ENCODE peak calls at places on chromosome 13, in five cellular contexts. One of them, this sample, is unnamed.

GRCh38 chr13:113359556-113359955 is 4.4 kb downstream of the GRTP1 start:
- DNase-seq in right cardiac atrium: no peak
- DNase-seq in hippocampal formation: no peak
- DNase-seq in transverse colon: no peak
- DNase-seq in HTR-8/SVneo: no peak
- DNase-seq in this sample: no peak

GRCh38 chr13:36310417-36311108 is 12.9 kb upstream of the CCDC169 start:
- DNase-seq in right cardiac atrium: no peak
- DNase-seq in hippocampal formation: no peak
- DNase-seq in transverse colon: no peak
- DNase-seq in HTR-8/SVneo: no peak
- DNase-seq in this sample: no peak

GRCh38 chr13:99484405-99484981 is 16.8 kb upstream of the TM9SF2 start:
- DNase-seq in right cardiac atrium: no peak
- DNase-seq in hippocampal formation: no peak
- DNase-seq in transverse colon: no peak
- DNase-seq in HTR-8/SVneo: no peak
- DNase-seq in this sample: no peak

GRCh38 chr13:106173346-106173745 is 362.1 kb downstream of the EFNB2 start:
- DNase-seq in right cardiac atrium: no peak
- DNase-seq in hippocampal formation: no peak
- DNase-seq in transverse colon: no peak
- DNase-seq in HTR-8/SVneo: no peak
- DNase-seq in this sample: no peak

GRCh38 chr13:33321686-33322473 is 36.3 kb upstream of the STARD13 start:
- DNase-seq in right cardiac atrium: no peak
- DNase-seq in hippocampal formation: no peak
- DNase-seq in transverse colon: no peak
- DNase-seq in HTR-8/SVneo: no peak
- DNase-seq in this sample: no peak

GRCh38 chr13:45242070-45242469 is 41.2 kb upstream of the KCTD4 start:
- DNase-seq in right cardiac atrium: no peak
- DNase-seq in hippocampal formation: no peak
- DNase-seq in transverse colon: peak
- DNase-seq in HTR-8/SVneo: peak
- DNase-seq in this sample: peak

GRCh38 chr13:73387318-73387717 is 328.5 kb downstream of the KLF5 start:
- DNase-seq in right cardiac atrium: no peak
- DNase-seq in hippocampal formation: no peak
- DNase-seq in transverse colon: no peak
- DNase-seq in HTR-8/SVneo: no peak
- DNase-seq in this sample: no peak

GRCh38 chr13:73421310-73421912 is 362.6 kb downstream of the KLF5 start:
- DNase-seq in right cardiac atrium: no peak
- DNase-seq in hippocampal formation: no peak
- DNase-seq in transverse colon: peak
- DNase-seq in HTR-8/SVneo: no peak
- DNase-seq in this sample: peak

GRCh38 chr13:70171151-70171550 is 62.9 kb upstream of the KLHL1 start:
- DNase-seq in right cardiac atrium: no peak
- DNase-seq in hippocampal formation: no peak
- DNase-seq in transverse colon: peak
- DNase-seq in HTR-8/SVneo: no peak
- DNase-seq in this sample: no peak

GRCh38 chr13:71830736-71831135 is 36.3 kb downstream of the DACH1 start:
- DNase-seq in right cardiac atrium: no peak
- DNase-seq in hippocampal formation: no peak
- DNase-seq in transverse colon: no peak
- DNase-seq in HTR-8/SVneo: no peak
- DNase-seq in this sample: no peak

GRCh38 chr13:100828226-100828625 is 153.6 kb upstream of the TMTC4 start:
- DNase-seq in right cardiac atrium: no peak
- DNase-seq in hippocampal formation: peak
- DNase-seq in transverse colon: no peak
- DNase-seq in HTR-8/SVneo: peak
- DNase-seq in this sample: no peak

GRCh38 chr13:32837973-32838940 is 178.0 kb upstream of the KL start:
- DNase-seq in right cardiac atrium: no peak
- DNase-seq in hippocampal formation: no peak
- DNase-seq in transverse colon: no peak
- DNase-seq in HTR-8/SVneo: no peak
- DNase-seq in this sample: no peak

GRCh38 chr13:36297600-36298338 is at the start of gene CCDC169:
- DNase-seq in right cardiac atrium: peak
- DNase-seq in hippocampal formation: peak
- DNase-seq in transverse colon: peak
- DNase-seq in HTR-8/SVneo: peak
- DNase-seq in this sample: peak

GRCh38 chr13:62300021-62300420 is 884.4 kb upstream of the PCDH20 start:
- DNase-seq in right cardiac atrium: no peak
- DNase-seq in hippocampal formation: no peak
- DNase-seq in transverse colon: no peak
- DNase-seq in HTR-8/SVneo: no peak
- DNase-seq in this sample: no peak

GRCh38 chr13:108987945-108988344 is 358.5 kb downstream of the MYO16 start:
- DNase-seq in right cardiac atrium: no peak
- DNase-seq in hippocampal formation: no peak
- DNase-seq in transverse colon: no peak
- DNase-seq in HTR-8/SVneo: no peak
- DNase-seq in this sample: no peak

GRCh38 chr13:60562081-60562764 is 165.2 kb downstream of the TDRD3 start:
- DNase-seq in right cardiac atrium: no peak
- DNase-seq in hippocampal formation: no peak
- DNase-seq in transverse colon: no peak
- DNase-seq in HTR-8/SVneo: no peak
- DNase-seq in this sample: no peak

GRCh38 chr13:48629282-48629681 is 24.4 kb upstream of the CYSLTR2 start:
- DNase-seq in right cardiac atrium: no peak
- DNase-seq in hippocampal formation: no peak
- DNase-seq in transverse colon: peak
- DNase-seq in HTR-8/SVneo: no peak
- DNase-seq in this sample: no peak

GRCh38 chr13:113009743-113010509 is 40.9 kb downstream of the MCF2L start:
- DNase-seq in right cardiac atrium: no peak
- DNase-seq in hippocampal formation: no peak
- DNase-seq in transverse colon: no peak
- DNase-seq in HTR-8/SVneo: peak
- DNase-seq in this sample: no peak

GRCh38 chr13:71770710-71771109 is 96.3 kb downstream of the DACH1 start:
- DNase-seq in right cardiac atrium: no peak
- DNase-seq in hippocampal formation: no peak
- DNase-seq in transverse colon: no peak
- DNase-seq in HTR-8/SVneo: no peak
- DNase-seq in this sample: no peak

GRCh38 chr13:40313269-40314200 is 352.9 kb downstream of the FOXO1 start:
- DNase-seq in right cardiac atrium: peak
- DNase-seq in hippocampal formation: no peak
- DNase-seq in transverse colon: no peak
- DNase-seq in HTR-8/SVneo: no peak
- DNase-seq in this sample: no peak

GRCh38 chr13:78182813-78183212 is 264.2 kb upstream of the EDNRB start:
- DNase-seq in right cardiac atrium: no peak
- DNase-seq in hippocampal formation: no peak
- DNase-seq in transverse colon: no peak
- DNase-seq in HTR-8/SVneo: no peak
- DNase-seq in this sample: no peak

GRCh38 chr13:110538632-110539031 is 22.9 kb downstream of the RAB20 start:
- DNase-seq in right cardiac atrium: peak
- DNase-seq in hippocampal formation: no peak
- DNase-seq in transverse colon: peak
- DNase-seq in HTR-8/SVneo: no peak
- DNase-seq in this sample: no peak

GRCh38 chr13:44972956-44973581 is 16.2 kb downstream of the NUFIP1 start:
- DNase-seq in right cardiac atrium: no peak
- DNase-seq in hippocampal formation: peak
- DNase-seq in transverse colon: no peak
- DNase-seq in HTR-8/SVneo: no peak
- DNase-seq in this sample: no peak

GRCh38 chr13:38630780-38631179 is 56.1 kb upstream of the FREM2 start:
- DNase-seq in right cardiac atrium: no peak
- DNase-seq in hippocampal formation: no peak
- DNase-seq in transverse colon: no peak
- DNase-seq in HTR-8/SVneo: no peak
- DNase-seq in this sample: no peak

GRCh38 chr13:34338102-34338501 is 520.2 kb downstream of the RFC3 start:
- DNase-seq in right cardiac atrium: no peak
- DNase-seq in hippocampal formation: no peak
- DNase-seq in transverse colon: no peak
- DNase-seq in HTR-8/SVneo: no peak
- DNase-seq in this sample: no peak

GRCh38 chr13:49220035-49220855 is at the start of gene MLNR:
- DNase-seq in right cardiac atrium: peak
- DNase-seq in hippocampal formation: no peak
- DNase-seq in transverse colon: no peak
- DNase-seq in HTR-8/SVneo: no peak
- DNase-seq in this sample: no peak

GRCh38 chr13:55516610-55517009 is 1624.1 kb upstream of the PRR20A start:
- DNase-seq in right cardiac atrium: no peak
- DNase-seq in hippocampal formation: no peak
- DNase-seq in transverse colon: no peak
- DNase-seq in HTR-8/SVneo: no peak
- DNase-seq in this sample: no peak

GRCh38 chr13:113034451-113035208 is 65.6 kb downstream of the MCF2L start:
- DNase-seq in right cardiac atrium: peak
- DNase-seq in hippocampal formation: peak
- DNase-seq in transverse colon: peak
- DNase-seq in HTR-8/SVneo: peak
- DNase-seq in this sample: peak

GRCh38 chr13:29845440-29846056 is 4.9 kb downstream of the UBL3 start:
- DNase-seq in right cardiac atrium: no peak
- DNase-seq in hippocampal formation: peak
- DNase-seq in transverse colon: no peak
- DNase-seq in HTR-8/SVneo: no peak
- DNase-seq in this sample: no peak

GRCh38 chr13:37868691-37869505 is 674 bp downstream of the TRPC4 start:
- DNase-seq in right cardiac atrium: peak
- DNase-seq in hippocampal formation: no peak
- DNase-seq in transverse colon: no peak
- DNase-seq in HTR-8/SVneo: no peak
- DNase-seq in this sample: no peak

GRCh38 chr13:94382960-94383359 is 96.5 kb downstream of the DCT start:
- DNase-seq in right cardiac atrium: peak
- DNase-seq in hippocampal formation: no peak
- DNase-seq in transverse colon: no peak
- DNase-seq in HTR-8/SVneo: no peak
- DNase-seq in this sample: no peak

GRCh38 chr13:106899444-106899843 is 331.5 kb upstream of the ARGLU1 start:
- DNase-seq in right cardiac atrium: no peak
- DNase-seq in hippocampal formation: no peak
- DNase-seq in transverse colon: no peak
- DNase-seq in HTR-8/SVneo: no peak
- DNase-seq in this sample: peak

GRCh38 chr13:98978280-98978679 is 416 bp upstream of the DOCK9 start:
- DNase-seq in right cardiac atrium: no peak
- DNase-seq in hippocampal formation: no peak
- DNase-seq in transverse colon: no peak
- DNase-seq in HTR-8/SVneo: peak
- DNase-seq in this sample: peak

GRCh38 chr13:43785681-43786471 is 896 bp downstream of the ENOX1 start:
- DNase-seq in right cardiac atrium: peak
- DNase-seq in hippocampal formation: peak
- DNase-seq in transverse colon: peak
- DNase-seq in HTR-8/SVneo: peak
- DNase-seq in this sample: peak

GRCh38 chr13:100108913-100109507 is 20.1 kb downstream of the PCCA start:
- DNase-seq in right cardiac atrium: no peak
- DNase-seq in hippocampal formation: no peak
- DNase-seq in transverse colon: no peak
- DNase-seq in HTR-8/SVneo: no peak
- DNase-seq in this sample: no peak

GRCh38 chr13:113176292-113176691 is 17.8 kb downstream of the PROZ start:
- DNase-seq in right cardiac atrium: no peak
- DNase-seq in hippocampal formation: no peak
- DNase-seq in transverse colon: peak
- DNase-seq in HTR-8/SVneo: no peak
- DNase-seq in this sample: no peak

GRCh38 chr13:78777973-78778372 is 119.0 kb upstream of the OBI1 start:
- DNase-seq in right cardiac atrium: no peak
- DNase-seq in hippocampal formation: no peak
- DNase-seq in transverse colon: no peak
- DNase-seq in HTR-8/SVneo: no peak
- DNase-seq in this sample: no peak

This sample was measured in PC-9.